ENCODE peak calls at places on chromosomes 12 and 14, in eight cellular contexts. Q, U, F, E, Z, P, M and T are unnamed samples.
A peak's percentile ranks its signal among the peaks of the same experiment; 100 is the strongest.

GRCh38 chr14:56196274-56196673 is 78.1 kb downstream of the PELI2 start:
- DNase-seq in Q (no peak), U (no peak), F (peak; percentile 33), E (no peak), Z (no peak), P (no peak), M (peak; percentile 62), T (peak; percentile 75)

GRCh38 chr14:96581902-96582640 is 79.9 kb downstream of the PAPOLA start:
- DNase-seq in Q (no peak), U (no peak), F (no peak), E (no peak), Z (no peak), P (peak; percentile 24), M (no peak), T (no peak)

GRCh38 chr12:96434107-96434506 is 33.9 kb upstream of the CDK17 start:
- DNase-seq in Q (no peak), U (no peak), F (peak; percentile 97), E (peak; percentile 76), Z (no peak), P (peak; percentile 60), M (peak; percentile 76), T (peak; percentile 99)

GRCh38 chr14:64789696-64790095 is 85.5 kb downstream of the PLEKHG3 start:
- DNase-seq in Q (no peak), U (no peak), F (no peak), E (no peak), Z (no peak), P (no peak), M (no peak), T (no peak)

GRCh38 chr14:51082394-51082793 is 12.5 kb downstream of the TRIM9 start:
- DNase-seq in Q (no peak), U (no peak), F (no peak), E (no peak), Z (no peak), P (no peak), M (peak; percentile 65), T (peak; percentile 78)

GRCh38 chr12:54304187-54304810 is 3.5 kb upstream of the NFE2 start:
- DNase-seq in Q (no peak), U (no peak), F (no peak), E (no peak), Z (peak; percentile 71), P (peak; percentile 63), M (peak; percentile 68), T (no peak)

GRCh38 chr12:109910969-109911348 is 10.9 kb downstream of the TCHP start:
- DNase-seq in Q (no peak), U (peak; percentile 43), F (no peak), E (no peak), Z (no peak), P (no peak), M (peak; percentile 15), T (peak; percentile 47)

GRCh38 chr12:8890313-8891084 is 23.8 kb upstream of the PHC1 start:
- DNase-seq in Q (no peak), U (no peak), F (peak; percentile 10), E (no peak), Z (no peak), P (peak; percentile 62), M (peak; percentile 64), T (peak; percentile 37)

GRCh38 chr12:47004634-47005033 is 74.8 kb upstream of the PCED1B start:
- DNase-seq in Q (no peak), U (no peak), F (no peak), E (no peak), Z (no peak), P (no peak), M (no peak), T (no peak)

GRCh38 chr12:3837049-3837448 is 36.1 kb downstream of the PARP11 start:
- DNase-seq in Q (no peak), U (no peak), F (no peak), E (no peak), Z (no peak), P (no peak), M (no peak), T (no peak)

DNA sequence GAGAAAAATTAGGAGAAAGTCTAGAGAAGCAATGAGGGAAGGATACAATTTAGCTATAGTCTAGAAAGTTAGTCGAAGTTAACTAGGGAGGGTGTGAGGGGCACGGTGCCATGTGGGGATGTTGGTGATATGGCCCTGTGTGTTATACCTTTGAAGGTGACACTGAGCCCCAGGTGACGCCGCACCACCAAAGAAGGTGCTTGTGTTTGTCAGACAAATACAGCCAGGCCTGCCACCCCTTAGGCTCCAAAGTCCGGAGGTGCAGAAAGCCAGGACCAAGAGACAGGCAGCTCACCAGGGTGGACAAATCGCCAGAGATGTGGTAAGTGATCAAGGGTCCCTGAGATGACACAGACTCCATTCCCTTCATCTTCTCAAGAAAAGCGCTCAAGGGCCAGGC is 1.1 kb downstream of the C1S start:
- DNase-seq in Q (no peak), U (no peak), F (no peak), E (no peak), Z (no peak), P (no peak), M (no peak), T (no peak)
- H3K4me3 ChIP-seq in Q (no peak overlapping the region), U (no peak overlapping the region), F (peak overlapping the region; percentile 69), E (peak overlapping the region; percentile 43), Z (peak overlapping the region; percentile 62), P (no peak overlapping the region), M (peak overlapping the region; percentile 81), T (peak overlapping the region; percentile 60)

DNA sequence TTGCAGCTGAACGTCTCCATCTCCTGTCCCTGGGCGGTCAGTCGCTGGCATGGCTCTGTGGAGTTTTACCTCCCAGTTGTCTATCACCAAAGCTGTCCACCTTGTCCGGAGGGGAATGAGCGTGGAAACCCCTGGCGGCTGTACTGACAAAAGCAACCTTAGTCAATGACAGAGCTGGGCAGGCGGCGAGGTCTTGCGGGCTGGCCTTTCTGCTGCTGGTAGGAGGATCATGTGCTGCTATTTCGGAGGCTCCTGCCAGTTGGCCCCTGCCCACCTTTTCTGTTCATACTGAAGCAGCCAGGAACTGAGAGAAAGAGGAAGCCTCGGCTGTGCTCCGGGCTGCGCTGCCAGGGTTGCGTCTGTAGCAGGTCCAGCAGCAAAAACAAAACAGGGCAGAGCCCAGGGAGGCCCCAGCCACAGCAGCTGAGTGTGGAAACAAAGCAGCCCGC is 57.7 kb downstream of the HMGA2 start:
- DNase-seq in Q (no peak), U (no peak), F (no peak), E (no peak), Z (peak; percentile 83), P (no peak), M (peak; percentile 96), T (peak; percentile 70)
- TF ChIP-seq CTCF in Q (no peak), U (no peak), F (peak; percentile 36), E (peak; percentile 39), Z (peak; percentile 50), P (no peak), M (peak; percentile 49), T (peak; percentile 33)

GRCh38 chr12:124170756-124171155 is 124.1 kb upstream of the RFLNA start:
- DNase-seq in Q (no peak), U (no peak), F (no peak), E (no peak), Z (no peak), P (no peak), M (no peak), T (no peak)

GRCh38 chr12:124169577-124169976 is 125.3 kb upstream of the RFLNA start:
- DNase-seq in Q (no peak), U (no peak), F (no peak), E (no peak), Z (no peak), P (no peak), M (no peak), T (no peak)

GRCh38 chr12:124172646-124173045 is 122.2 kb upstream of the RFLNA start:
- DNase-seq in Q (no peak), U (no peak), F (no peak), E (peak; percentile 32), Z (no peak), P (no peak), M (no peak), T (no peak)

GRCh38 chr12:124173692-124174091 is 121.2 kb upstream of the RFLNA start:
- DNase-seq in Q (no peak), U (no peak), F (no peak), E (no peak), Z (no peak), P (no peak), M (no peak), T (no peak)

DNA sequence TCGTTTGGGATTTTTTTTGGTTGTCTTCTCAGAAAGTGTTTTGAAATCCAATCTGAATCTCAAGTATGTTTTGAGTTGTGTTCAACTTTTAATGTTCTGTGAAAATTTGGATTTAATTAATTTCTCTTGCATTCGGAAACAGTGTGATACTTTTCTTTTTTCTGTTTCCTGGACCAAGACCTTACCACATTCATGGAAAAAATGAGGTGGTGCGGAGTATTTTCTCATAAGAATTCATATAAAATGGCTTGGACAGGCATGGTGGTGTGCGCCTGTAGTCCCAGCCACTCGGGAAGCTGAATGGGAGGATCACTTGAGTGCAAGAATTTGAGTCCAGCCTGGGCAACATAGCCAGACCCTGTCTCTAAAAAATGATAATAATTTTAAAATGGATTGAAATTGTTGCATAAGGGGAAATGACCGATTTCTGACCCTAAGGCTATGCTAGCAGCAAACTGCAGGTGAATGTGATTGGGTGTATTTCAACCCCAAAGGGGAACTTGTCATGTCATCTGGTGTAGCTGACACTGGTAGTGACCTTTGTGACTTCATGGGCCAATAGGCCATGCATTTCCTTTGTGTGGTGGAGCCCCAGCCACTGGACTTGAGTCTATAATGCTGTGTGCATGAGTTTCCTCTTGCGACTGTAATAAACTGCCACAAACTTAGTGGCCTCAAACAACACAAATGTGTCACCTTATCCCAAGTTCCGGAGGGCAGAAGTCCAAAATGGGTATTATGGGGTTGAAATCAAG is 123.5 kb upstream of the RFLNA start:
- DNase-seq in Q (no peak), U (no peak), F (no peak), E (no peak), Z (no peak), P (no peak), M (no peak), T (no peak)
- H3K4me3 ChIP-seq in Q (no peak overlapping the region), U (no peak overlapping the region), F (no peak overlapping the region), E (no peak overlapping the region), Z (no peak overlapping the region), P (no peak overlapping the region), M (no peak overlapping the region), T (no peak overlapping the region)

GRCh38 chr12:65524666-65525065 is 246.2 kb downstream of the MSRB3 start:
- DNase-seq in Q (no peak), U (no peak), F (no peak), E (peak; percentile 71), Z (no peak), P (no peak), M (peak; percentile 69), T (peak; percentile 89)

GRCh38 chr12:65522956-65523857 is 244.7 kb downstream of the MSRB3 start:
- DNase-seq in Q (no peak), U (no peak), F (no peak), E (no peak), Z (no peak), P (no peak), M (peak; percentile 72), T (peak; percentile 55)

GRCh38 chr12:65520658-65521057 is 242.2 kb downstream of the MSRB3 start:
- DNase-seq in Q (no peak), U (no peak), F (no peak), E (no peak), Z (no peak), P (no peak), M (no peak), T (no peak)

GRCh38 chr12:65517656-65518210 is 239.2 kb downstream of the MSRB3 start:
- DNase-seq in Q (no peak), U (no peak), F (no peak), E (no peak), Z (no peak), P (no peak), M (no peak), T (no peak)

DNA sequence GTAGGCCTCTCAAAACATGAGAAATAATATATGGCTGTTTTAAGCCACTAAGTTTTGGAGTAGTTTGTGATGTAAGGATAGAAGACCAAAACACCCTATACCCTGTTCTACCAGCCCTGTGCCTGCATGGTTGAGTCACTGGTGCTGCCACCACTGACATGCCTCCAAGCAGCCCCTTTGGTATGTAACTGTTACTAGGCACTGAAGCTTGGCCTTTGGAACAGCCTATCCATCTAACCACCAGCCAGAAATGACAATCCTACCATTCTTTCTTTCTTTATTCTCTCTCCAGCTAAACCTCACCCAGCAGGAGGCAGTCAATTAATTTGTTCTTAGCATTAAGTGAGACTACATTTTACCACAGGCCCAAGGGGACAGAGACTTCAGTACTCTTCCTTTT is 240.3 kb downstream of the MSRB3 start:
- DNase-seq in Q (no peak), U (no peak), F (no peak), E (no peak), Z (no peak), P (no peak), M (no peak), T (no peak)
- TF ChIP-seq CTCF in Q (no peak), U (peak; percentile 6), F (no peak), E (no peak), Z (no peak), P (no peak), M (no peak), T (no peak)